ENCODE peak calls at places on chromosomes 16 and 17, in nine cellular contexts. B is putamen; S is PC-3; G is midbrain; Z is effector CD4-positive, alpha-beta T cell; P is transverse colon; Y is NCI-H524 treated with DMSO at 0.1 percent for 48 hours; V is CD4-positive, alpha-beta memory T cell; E is Peyer's patch. C is an unnamed sample.

GRCh38 chr17:81323411-81323868 is 28.3 kb upstream of the SLC38A10 start:
- DNase-seq in G (no peak), P (no peak), B (no peak), Z (no peak), Y (no peak), E (no peak), S (no peak), V (no peak), C (no peak)

GRCh38 chr17:2776589-2777241 is 19.5 kb upstream of the RAP1GAP2 start:
- DNase-seq in V (no peak), B (no peak), G (no peak), E (no peak), P (peak), S (no peak), Y (no peak), Z (no peak), C (no peak)

GRCh38 chr17:57662644-57663308 is 82.3 kb downstream of the CCDC182 start:
- DNase-seq in P (peak), Y (peak), Z (peak), G (peak), V (peak), S (peak), E (peak), B (peak), C (peak)

GRCh38 chr16:14600164-14600563 is 29.9 kb downstream of the PARN start:
- DNase-seq in P (no peak), Y (no peak), V (peak), B (peak), Z (no peak), E (no peak), S (peak), G (no peak), C (peak)

GRCh38 chr17:69597898-69598692 is 183.6 kb downstream of the MAP2K6 start:
- DNase-seq in Z (no peak), Y (no peak), P (no peak), E (no peak), G (no peak), S (peak), B (no peak), V (no peak), C (peak)

GRCh38 chr17:65785109-65785508 is 223.7 kb upstream of the AXIN2 start:
- DNase-seq in Z (no peak), E (no peak), P (no peak), S (peak), B (no peak), G (no peak), V (no peak), Y (no peak), C (peak)

GRCh38 chr16:70381604-70382342 is 35.1 kb downstream of the DDX19A start:
- DNase-seq in V (no peak), Z (no peak), E (no peak), G (no peak), S (no peak), P (no peak), B (no peak), Y (no peak), C (no peak)

GRCh38 chr17:21512307-21513011 is 136.3 kb downstream of the KCNJ12 start:
- DNase-seq in S (no peak), V (peak), Y (no peak), P (no peak), B (no peak), G (no peak), Z (no peak), E (no peak), C (no peak)

GRCh38 chr16:23539984-23540816 is 16.9 kb downstream of the EARS2 start:
- DNase-seq in Z (no peak), S (peak), V (no peak), G (no peak), P (no peak), E (no peak), B (no peak), Y (no peak), C (no peak)

GRCh38 chr17:75270218-75270965 is 639 bp downstream of the MIF4GD start:
- DNase-seq in Y (peak), G (no peak), E (peak), Z (peak), B (peak), S (peak), V (no peak), P (peak), C (peak)

GRCh38 chr16:10501016-10501607 is 79.3 kb downstream of the EMP2 start:
- DNase-seq in P (no peak), S (no peak), G (no peak), E (no peak), B (no peak), Y (no peak), V (no peak), Z (no peak), C (no peak)

GRCh38 chr16:4788910-4789309 is 765 bp upstream of the SEPTIN12 start:
- DNase-seq in S (no peak), Z (no peak), P (no peak), B (no peak), V (no peak), E (no peak), Y (no peak), G (no peak), C (no peak)

GRCh38 chr17:39663688-39664580 is 1.2 kb upstream of the TCAP start:
- DNase-seq in S (no peak), E (peak), P (peak), G (no peak), B (no peak), Z (no peak), V (no peak), Y (no peak), C (peak)

C was measured in kidney tubule cell.